ENCODE peak calls at places on chromosomes 11 and 22, in eight cellular contexts. Y is activated CD8-positive, alpha-beta memory T cell treated with anti-CD3 and anti-CD28 coated beads, Interleukin-2, amount 50 U/mL, for 48 hours; L is effector CD4-positive, alpha-beta T cell; D is astrocyte; W is NCI-H345; M is A549; P is smooth muscle cell of the brain vasculature; F is SK-N-DZ. S is an unnamed sample.

GRCh38 chr11:10758959-10759358 is 7.9 kb downstream of the CTR9 start:
- DNase-seq in Y (no peak), L (no peak), D (no peak), W (no peak), M (no peak), P (no peak), F (no peak), S (no peak)

GRCh38 chr22:26619510-26619909 is 1.7 kb upstream of the CRYBB1 start:
- DNase-seq in Y (no peak), L (no peak), D (no peak), W (no peak), M (no peak), P (no peak), F (no peak), S (no peak)

GRCh38 chr11:2348986-2349385 is 28.1 kb upstream of the CD81 start:
- DNase-seq in Y (no peak), L (no peak), D (peak), W (no peak), M (no peak), P (no peak), F (no peak), S (no peak)

GRCh38 chr11:33234397-33235168 is 22.6 kb upstream of the HIPK3 start:
- DNase-seq in Y (no peak), L (no peak), D (no peak), W (no peak), M (no peak), P (no peak), F (no peak), S (no peak)

GRCh38 chr11:9527481-9528140 is 45.9 kb upstream of the WEE1 start:
- DNase-seq in Y (no peak), L (no peak), D (peak), W (no peak), M (peak), P (no peak), F (no peak), S (no peak)

GRCh38 chr11:105168457-105168856 is 28.9 kb upstream of the CARD18 start:
- DNase-seq in Y (no peak), L (no peak), D (peak), W (no peak), M (no peak), P (no peak), F (no peak), S (no peak)

GRCh38 chr11:34157163-34157562 is 51.7 kb downstream of the NAT10 start:
- DNase-seq in Y (no peak), L (no peak), D (no peak), W (no peak), M (no peak), P (no peak), F (no peak), S (no peak)

GRCh38 chr11:20369816-20370215 is 6.3 kb downstream of the HTATIP2 start:
- DNase-seq in Y (no peak), L (no peak), D (no peak), W (no peak), M (no peak), P (no peak), F (no peak), S (no peak)

GRCh38 chr22:48918585-48919186 is 909.0 kb downstream of the BRD1 start:
- DNase-seq in Y (peak), L (no peak), D (no peak), W (peak), M (no peak), P (no peak), F (no peak), S (no peak)

GRCh38 chr22:21760640-21761039 is 25.0 kb upstream of the YPEL1 start:
- DNase-seq in Y (no peak), L (no peak), D (peak), W (no peak), M (no peak), P (no peak), F (no peak), S (no peak)

GRCh38 chr22:37996079-37996478 is 11.7 kb upstream of the SOX10 start:
- DNase-seq in Y (no peak), L (no peak), D (no peak), W (no peak), M (no peak), P (no peak), F (no peak), S (no peak)